ENCODE peak calls at places on chromosome 19, in seven cellular contexts. One of them, this sample, is unnamed.

GRCh38 chr19:7293795-7294570 is at the start of gene INSR:
- DNase-seq in HEK293T: peak
- DNase-seq in activated CD4-positive, CD25-positive, alpha-beta regulatory T cell: no peak
- DNase-seq in NCI-H345: peak
- DNase-seq in CD8-positive, alpha-beta memory T cell: no peak
- DNase-seq in IMR-90: peak
- DNase-seq in H54: peak
- DNase-seq in this sample: peak

GRCh38 chr19:11766597-11767591 is at the start of gene ZNF441:
- DNase-seq in NCI-H345: peak
- DNase-seq in H54: peak
- DNase-seq in IMR-90: peak
- DNase-seq in HEK293T: peak
- DNase-seq in activated CD4-positive, CD25-positive, alpha-beta regulatory T cell: peak
- DNase-seq in CD8-positive, alpha-beta memory T cell: peak
- DNase-seq in this sample: peak

GRCh38 chr19:18998276-18998675 is 35.0 kb downstream of the SUGP2 start:
- DNase-seq in CD8-positive, alpha-beta memory T cell: no peak
- DNase-seq in H54: no peak
- DNase-seq in HEK293T: no peak
- DNase-seq in activated CD4-positive, CD25-positive, alpha-beta regulatory T cell: no peak
- DNase-seq in NCI-H345: no peak
- DNase-seq in IMR-90: no peak
- DNase-seq in this sample: no peak

GRCh38 chr19:2615782-2616181 is 86.7 kb downstream of the GNG7 start:
- DNase-seq in activated CD4-positive, CD25-positive, alpha-beta regulatory T cell: no peak
- DNase-seq in H54: no peak
- DNase-seq in HEK293T: no peak
- DNase-seq in NCI-H345: no peak
- DNase-seq in IMR-90: no peak
- DNase-seq in CD8-positive, alpha-beta memory T cell: no peak
- DNase-seq in this sample: no peak

GRCh38 chr19:14472202-14472961 is 2.8 kb downstream of the PTGER1 start:
- DNase-seq in activated CD4-positive, CD25-positive, alpha-beta regulatory T cell: peak
- DNase-seq in CD8-positive, alpha-beta memory T cell: peak
- DNase-seq in HEK293T: peak
- DNase-seq in IMR-90: peak
- DNase-seq in H54: no peak
- DNase-seq in NCI-H345: peak
- DNase-seq in this sample: peak

GRCh38 chr19:53094749-53095575 is 8.3 kb downstream of the ZNF160 start:
- DNase-seq in activated CD4-positive, CD25-positive, alpha-beta regulatory T cell: no peak
- DNase-seq in HEK293T: no peak
- DNase-seq in IMR-90: no peak
- DNase-seq in NCI-H345: no peak
- DNase-seq in H54: no peak
- DNase-seq in CD8-positive, alpha-beta memory T cell: no peak
- DNase-seq in this sample: peak

GRCh38 chr19:23286477-23286876 is 36.3 kb upstream of the ZNF724 start:
- DNase-seq in activated CD4-positive, CD25-positive, alpha-beta regulatory T cell: no peak
- DNase-seq in NCI-H345: no peak
- DNase-seq in HEK293T: peak
- DNase-seq in CD8-positive, alpha-beta memory T cell: no peak
- DNase-seq in H54: no peak
- DNase-seq in IMR-90: no peak
- DNase-seq in this sample: no peak

GRCh38 chr19:28406966-28407365 is 806.0 kb downstream of the UQCRFS1 start:
- DNase-seq in IMR-90: no peak
- DNase-seq in HEK293T: no peak
- DNase-seq in NCI-H345: no peak
- DNase-seq in CD8-positive, alpha-beta memory T cell: no peak
- DNase-seq in activated CD4-positive, CD25-positive, alpha-beta regulatory T cell: no peak
- DNase-seq in H54: no peak
- DNase-seq in this sample: no peak

GRCh38 chr19:52492201-52492960 is 35.1 kb upstream of the ZNF808 start:
- DNase-seq in NCI-H345: peak
- DNase-seq in activated CD4-positive, CD25-positive, alpha-beta regulatory T cell: no peak
- DNase-seq in IMR-90: no peak
- DNase-seq in CD8-positive, alpha-beta memory T cell: no peak
- DNase-seq in HEK293T: no peak
- DNase-seq in H54: no peak
- DNase-seq in this sample: peak

GRCh38 chr19:6239401-6239844 is 40.4 kb downstream of the MLLT1 start:
- DNase-seq in NCI-H345: no peak
- DNase-seq in IMR-90: peak
- DNase-seq in HEK293T: no peak
- DNase-seq in activated CD4-positive, CD25-positive, alpha-beta regulatory T cell: no peak
- DNase-seq in CD8-positive, alpha-beta memory T cell: no peak
- DNase-seq in H54: no peak
- DNase-seq in this sample: no peak

GRCh38 chr19:33828266-33829075 is 31.8 kb downstream of the KCTD15 start:
- DNase-seq in activated CD4-positive, CD25-positive, alpha-beta regulatory T cell: no peak
- DNase-seq in NCI-H345: no peak
- DNase-seq in CD8-positive, alpha-beta memory T cell: no peak
- DNase-seq in H54: no peak
- DNase-seq in IMR-90: no peak
- DNase-seq in HEK293T: no peak
- DNase-seq in this sample: no peak

GRCh38 chr19:49642488-49643035 is 553 bp downstream of the SCAF1 start:
- DNase-seq in NCI-H345: no peak
- DNase-seq in CD8-positive, alpha-beta memory T cell: no peak
- DNase-seq in HEK293T: no peak
- DNase-seq in H54: no peak
- DNase-seq in activated CD4-positive, CD25-positive, alpha-beta regulatory T cell: no peak
- DNase-seq in IMR-90: no peak
- DNase-seq in this sample: no peak

GRCh38 chr19:51271015-51271600 is 20.2 kb downstream of the SIGLECL1 start:
- DNase-seq in NCI-H345: no peak
- DNase-seq in activated CD4-positive, CD25-positive, alpha-beta regulatory T cell: no peak
- DNase-seq in H54: no peak
- DNase-seq in CD8-positive, alpha-beta memory T cell: no peak
- DNase-seq in IMR-90: no peak
- DNase-seq in HEK293T: no peak
- DNase-seq in this sample: no peak

GRCh38 chr19:30690935-30691505 is 318.8 kb downstream of the ZNF536 start:
- DNase-seq in NCI-H345: no peak
- DNase-seq in IMR-90: no peak
- DNase-seq in HEK293T: no peak
- DNase-seq in activated CD4-positive, CD25-positive, alpha-beta regulatory T cell: no peak
- DNase-seq in CD8-positive, alpha-beta memory T cell: no peak
- DNase-seq in H54: no peak
- DNase-seq in this sample: no peak

GRCh38 chr19:8487137-8487851 is 15.1 kb downstream of the PRAM1 start:
- DNase-seq in IMR-90: no peak
- DNase-seq in HEK293T: no peak
- DNase-seq in activated CD4-positive, CD25-positive, alpha-beta regulatory T cell: peak
- DNase-seq in H54: no peak
- DNase-seq in NCI-H345: no peak
- DNase-seq in CD8-positive, alpha-beta memory T cell: peak
- DNase-seq in this sample: no peak

GRCh38 chr19:35495107-35496064 is 5.1 kb upstream of the KRTDAP start:
- DNase-seq in HEK293T: peak
- DNase-seq in H54: peak
- DNase-seq in activated CD4-positive, CD25-positive, alpha-beta regulatory T cell: peak
- DNase-seq in CD8-positive, alpha-beta memory T cell: peak
- DNase-seq in IMR-90: peak
- DNase-seq in NCI-H345: peak
- DNase-seq in this sample: peak

GRCh38 chr19:1590641-1591397 is 1.8 kb downstream of the MBD3 start:
- DNase-seq in IMR-90: no peak
- DNase-seq in HEK293T: no peak
- DNase-seq in CD8-positive, alpha-beta memory T cell: no peak
- DNase-seq in activated CD4-positive, CD25-positive, alpha-beta regulatory T cell: no peak
- DNase-seq in H54: no peak
- DNase-seq in NCI-H345: no peak
- DNase-seq in this sample: no peak

GRCh38 chr19:15402411-15403150 is 16.2 kb downstream of the AKAP8L start:
- DNase-seq in HEK293T: no peak
- DNase-seq in H54: no peak
- DNase-seq in IMR-90: no peak
- DNase-seq in CD8-positive, alpha-beta memory T cell: no peak
- DNase-seq in activated CD4-positive, CD25-positive, alpha-beta regulatory T cell: no peak
- DNase-seq in NCI-H345: no peak
- DNase-seq in this sample: no peak

GRCh38 chr19:49338691-49339363 is 3.6 kb downstream of the CD37 start:
- DNase-seq in H54: no peak
- DNase-seq in HEK293T: peak
- DNase-seq in activated CD4-positive, CD25-positive, alpha-beta regulatory T cell: no peak
- DNase-seq in CD8-positive, alpha-beta memory T cell: no peak
- DNase-seq in NCI-H345: peak
- DNase-seq in IMR-90: no peak
- DNase-seq in this sample: peak

GRCh38 chr19:5829567-5830315 is 9.8 kb downstream of the FUT6 start:
- DNase-seq in H54: no peak
- DNase-seq in CD8-positive, alpha-beta memory T cell: no peak
- DNase-seq in HEK293T: no peak
- DNase-seq in NCI-H345: no peak
- DNase-seq in activated CD4-positive, CD25-positive, alpha-beta regulatory T cell: no peak
- DNase-seq in IMR-90: no peak
- DNase-seq in this sample: no peak

This sample was measured in NCI-H526 treated with DMSO at 0.1 percent for 48 hours.